ENCODE peak calls at places on chromosome 15, in eight cellular contexts. One of them, this sample, is unnamed.

GRCh38 chr15:91491131-91491950 is 362.2 kb upstream of the SLCO3A1 start:
- DNase-seq in osteocyte: no peak
- DNase-seq in omental fat pad: no peak
- DNase-seq in H9: no peak
- DNase-seq in endothelial cell: no peak
- DNase-seq in AG04449: no peak
- DNase-seq in body of pancreas: no peak
- DNase-seq in lower leg skin: no peak
- DNase-seq in this sample: no peak

GRCh38 chr15:71302861-71303410 is 187.7 kb downstream of the THSD4 start:
- DNase-seq in osteocyte: no peak
- DNase-seq in omental fat pad: no peak
- DNase-seq in H9: no peak
- DNase-seq in endothelial cell: no peak
- DNase-seq in AG04449: no peak
- DNase-seq in body of pancreas: no peak
- DNase-seq in lower leg skin: no peak
- DNase-seq in this sample: no peak

GRCh38 chr15:85615930-85616329 is 178.8 kb downstream of the KLHL25 start:
- DNase-seq in osteocyte: no peak
- DNase-seq in omental fat pad: no peak
- DNase-seq in H9: peak; percentile 43
- DNase-seq in endothelial cell: peak; percentile 39
- DNase-seq in AG04449: no peak
- DNase-seq in body of pancreas: no peak
- DNase-seq in lower leg skin: no peak
- DNase-seq in this sample: no peak

GRCh38 chr15:66491846-66492245 is 5.7 kb downstream of the SNAPC5 start:
- DNase-seq in osteocyte: peak; percentile 34
- DNase-seq in omental fat pad: no peak
- DNase-seq in H9: no peak
- DNase-seq in endothelial cell: no peak
- DNase-seq in AG04449: no peak
- DNase-seq in body of pancreas: no peak
- DNase-seq in lower leg skin: no peak
- DNase-seq in this sample: no peak

GRCh38 chr15:65752151-65752700 is 39.9 kb downstream of the DENND4A start:
- DNase-seq in osteocyte: no peak
- DNase-seq in omental fat pad: no peak
- DNase-seq in H9: no peak
- DNase-seq in endothelial cell: no peak
- DNase-seq in AG04449: no peak
- DNase-seq in body of pancreas: no peak
- DNase-seq in lower leg skin: no peak
- DNase-seq in this sample: no peak

GRCh38 chr15:41894791-41895463 is 1.1 kb upstream of the SPTBN5 start:
- DNase-seq in osteocyte: no peak
- DNase-seq in omental fat pad: peak; percentile 56
- DNase-seq in H9: peak; percentile 58
- DNase-seq in endothelial cell: no peak
- DNase-seq in AG04449: no peak
- DNase-seq in body of pancreas: peak; percentile 82
- DNase-seq in lower leg skin: peak; percentile 96
- DNase-seq in this sample: no peak

GRCh38 chr15:67832031-67832551 is 6.8 kb downstream of the SKOR1 start:
- DNase-seq in osteocyte: no peak
- DNase-seq in omental fat pad: no peak
- DNase-seq in H9: peak; percentile 65
- DNase-seq in endothelial cell: no peak
- DNase-seq in AG04449: no peak
- DNase-seq in body of pancreas: no peak
- DNase-seq in lower leg skin: no peak
- DNase-seq in this sample: no peak

GRCh38 chr15:71080705-71081104 is 34.6 kb upstream of the THSD4 start:
- DNase-seq in osteocyte: no peak
- DNase-seq in omental fat pad: no peak
- DNase-seq in H9: no peak
- DNase-seq in endothelial cell: no peak
- DNase-seq in AG04449: peak; percentile 92
- DNase-seq in body of pancreas: no peak
- DNase-seq in lower leg skin: no peak
- DNase-seq in this sample: no peak

GRCh38 chr15:48785195-48785594 is 25.7 kb downstream of the CEP152 start:
- DNase-seq in osteocyte: no peak
- DNase-seq in omental fat pad: no peak
- DNase-seq in H9: no peak
- DNase-seq in endothelial cell: no peak
- DNase-seq in AG04449: no peak
- DNase-seq in body of pancreas: no peak
- DNase-seq in lower leg skin: no peak
- DNase-seq in this sample: no peak

GRCh38 chr15:40243126-40243810 is 4.4 kb downstream of the PAK6 start:
- DNase-seq in osteocyte: no peak
- DNase-seq in omental fat pad: no peak
- DNase-seq in H9: no peak
- DNase-seq in endothelial cell: no peak
- DNase-seq in AG04449: no peak
- DNase-seq in body of pancreas: no peak
- DNase-seq in lower leg skin: peak; percentile 67
- DNase-seq in this sample: no peak

GRCh38 chr15:53310709-53311108 is 448.8 kb downstream of the WDR72 start:
- DNase-seq in osteocyte: no peak
- DNase-seq in omental fat pad: no peak
- DNase-seq in H9: no peak
- DNase-seq in endothelial cell: no peak
- DNase-seq in AG04449: no peak
- DNase-seq in body of pancreas: no peak
- DNase-seq in lower leg skin: no peak
- DNase-seq in this sample: no peak

GRCh38 chr15:82303956-82304640 is 41.5 kb downstream of the SAXO2 start:
- DNase-seq in osteocyte: no peak
- DNase-seq in omental fat pad: no peak
- DNase-seq in H9: no peak
- DNase-seq in endothelial cell: no peak
- DNase-seq in AG04449: no peak
- DNase-seq in body of pancreas: no peak
- DNase-seq in lower leg skin: no peak
- DNase-seq in this sample: no peak

GRCh38 chr15:90091156-90091931 is 10.9 kb downstream of the IDH2 start:
- DNase-seq in osteocyte: no peak
- DNase-seq in omental fat pad: no peak
- DNase-seq in H9: no peak
- DNase-seq in endothelial cell: no peak
- DNase-seq in AG04449: no peak
- DNase-seq in body of pancreas: no peak
- DNase-seq in lower leg skin: no peak
- DNase-seq in this sample: no peak

GRCh38 chr15:67855842-67856241 is 16.0 kb upstream of the RNU6-1 start:
- DNase-seq in osteocyte: no peak
- DNase-seq in omental fat pad: no peak
- DNase-seq in H9: no peak
- DNase-seq in endothelial cell: no peak
- DNase-seq in AG04449: no peak
- DNase-seq in body of pancreas: no peak
- DNase-seq in lower leg skin: no peak
- DNase-seq in this sample: no peak

GRCh38 chr15:23035964-23036566 is 3.3 kb downstream of the TUBGCP5 start:
- DNase-seq in osteocyte: peak; percentile 84
- DNase-seq in omental fat pad: no peak
- DNase-seq in H9: peak; percentile 75
- DNase-seq in endothelial cell: peak; percentile 75
- DNase-seq in AG04449: no peak
- DNase-seq in body of pancreas: peak; percentile 60
- DNase-seq in lower leg skin: peak; percentile 81
- DNase-seq in this sample: no peak

GRCh38 chr15:63474810-63475316 is 29.5 kb upstream of the USP3 start:
- DNase-seq in osteocyte: no peak
- DNase-seq in omental fat pad: no peak
- DNase-seq in H9: no peak
- DNase-seq in endothelial cell: no peak
- DNase-seq in AG04449: no peak
- DNase-seq in body of pancreas: peak; percentile 18
- DNase-seq in lower leg skin: no peak
- DNase-seq in this sample: no peak

GRCh38 chr15:77027111-77027696 is 32.3 kb downstream of the PSTPIP1 start:
- DNase-seq in osteocyte: no peak
- DNase-seq in omental fat pad: peak; percentile 16
- DNase-seq in H9: no peak
- DNase-seq in endothelial cell: no peak
- DNase-seq in AG04449: no peak
- DNase-seq in body of pancreas: peak; percentile 12
- DNase-seq in lower leg skin: peak; percentile 64
- DNase-seq in this sample: peak; percentile 49

GRCh38 chr15:82999905-83000671 is 11.4 kb downstream of the C15orf40 start:
- DNase-seq in osteocyte: peak; percentile 44
- DNase-seq in omental fat pad: no peak
- DNase-seq in H9: no peak
- DNase-seq in endothelial cell: no peak
- DNase-seq in AG04449: no peak
- DNase-seq in body of pancreas: peak; percentile 44
- DNase-seq in lower leg skin: no peak
- DNase-seq in this sample: no peak

GRCh38 chr15:69808756-69809155 is 289.0 kb downstream of the TLE3 start:
- DNase-seq in osteocyte: no peak
- DNase-seq in omental fat pad: no peak
- DNase-seq in H9: no peak
- DNase-seq in endothelial cell: no peak
- DNase-seq in AG04449: no peak
- DNase-seq in body of pancreas: no peak
- DNase-seq in lower leg skin: no peak
- DNase-seq in this sample: no peak

GRCh38 chr15:69807752-69808151 is 290.0 kb downstream of the TLE3 start:
- DNase-seq in osteocyte: no peak
- DNase-seq in omental fat pad: no peak
- DNase-seq in H9: no peak
- DNase-seq in endothelial cell: no peak
- DNase-seq in AG04449: no peak
- DNase-seq in body of pancreas: no peak
- DNase-seq in lower leg skin: no peak
- DNase-seq in this sample: no peak

GRCh38 chr15:69805248-69805953 is 292.3 kb downstream of the TLE3 start:
- DNase-seq in osteocyte: no peak
- DNase-seq in omental fat pad: no peak
- DNase-seq in H9: no peak
- DNase-seq in endothelial cell: no peak
- DNase-seq in AG04449: no peak
- DNase-seq in body of pancreas: no peak
- DNase-seq in lower leg skin: no peak
- DNase-seq in this sample: no peak

GRCh38 chr15:69804786-69805185 is 292.9 kb downstream of the TLE3 start:
- DNase-seq in osteocyte: no peak
- DNase-seq in omental fat pad: no peak
- DNase-seq in H9: no peak
- DNase-seq in endothelial cell: no peak
- DNase-seq in AG04449: no peak
- DNase-seq in body of pancreas: no peak
- DNase-seq in lower leg skin: no peak
- DNase-seq in this sample: no peak

DNA sequence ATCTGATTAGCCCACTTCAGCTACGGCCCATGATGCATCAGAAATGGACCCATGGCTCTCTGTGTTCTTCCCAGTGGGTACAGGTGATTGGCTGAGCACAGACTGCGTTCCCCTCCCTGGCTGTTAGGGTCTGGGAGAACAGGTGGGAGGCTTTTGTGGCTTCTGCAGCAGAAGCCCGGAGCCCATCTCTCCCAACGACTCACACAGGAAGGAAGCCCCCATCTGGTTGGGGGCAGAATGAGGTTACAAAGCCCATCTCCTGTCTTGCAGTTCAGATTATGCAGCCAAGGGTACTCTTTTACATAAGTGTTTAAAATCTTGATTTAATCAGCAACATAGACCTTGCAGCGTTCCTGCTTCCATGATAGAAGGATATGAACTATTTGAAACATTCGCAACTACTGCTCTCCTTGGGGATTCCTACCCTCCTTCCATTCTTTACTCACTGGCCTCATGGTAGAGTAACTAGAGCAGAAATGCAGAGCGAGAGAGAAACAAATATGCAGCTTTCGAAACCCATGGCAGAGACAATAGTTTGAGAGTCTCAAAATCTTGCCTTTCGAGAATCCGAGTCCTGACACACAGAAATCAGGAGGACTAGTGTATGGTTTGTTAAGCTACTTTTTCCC is 291.3 kb downstream of the TLE3 start:
- DNase-seq in osteocyte: no peak
- DNase-seq in omental fat pad: no peak
- DNase-seq in H9: no peak
- DNase-seq in endothelial cell: no peak
- DNase-seq in AG04449: no peak
- DNase-seq in body of pancreas: no peak
- DNase-seq in lower leg skin: no peak
- DNase-seq in this sample: no peak
- TF ChIP-seq CTCF in osteocyte: no peak
- TF ChIP-seq CTCF in omental fat pad: no peak
- TF ChIP-seq CTCF in H9: peak; percentile 18
- TF ChIP-seq CTCF in endothelial cell: no peak
- TF ChIP-seq CTCF in AG04449: no peak
- TF ChIP-seq CTCF in body of pancreas: no peak
- TF ChIP-seq CTCF in lower leg skin: no peak
- TF ChIP-seq CTCF in this sample: no peak

GRCh38 chr15:78315686-78316085 is 16.3 kb upstream of the SKIC8 start:
- DNase-seq in osteocyte: no peak
- DNase-seq in omental fat pad: no peak
- DNase-seq in H9: peak; percentile 86
- DNase-seq in endothelial cell: peak; percentile 34
- DNase-seq in AG04449: no peak
- DNase-seq in body of pancreas: no peak
- DNase-seq in lower leg skin: peak; percentile 40
- DNase-seq in this sample: no peak
- TF ChIP-seq CTCF in osteocyte: peak; percentile 36
- TF ChIP-seq CTCF in omental fat pad: no peak
- TF ChIP-seq CTCF in H9: peak; percentile 73
- TF ChIP-seq CTCF in endothelial cell: no peak
- TF ChIP-seq CTCF in AG04449: peak; percentile 55
- TF ChIP-seq CTCF in body of pancreas: no peak
- TF ChIP-seq CTCF in lower leg skin: no peak
- TF ChIP-seq CTCF in this sample: peak; percentile 69

GRCh38 chr15:69066646-69066995 is 52.1 kb downstream of the NOX5 start:
- DNase-seq in osteocyte: no peak
- DNase-seq in omental fat pad: no peak
- DNase-seq in H9: no peak
- DNase-seq in endothelial cell: no peak
- DNase-seq in AG04449: no peak
- DNase-seq in body of pancreas: no peak
- DNase-seq in lower leg skin: no peak
- DNase-seq in this sample: no peak
- TF ChIP-seq CTCF in osteocyte: no peak
- TF ChIP-seq CTCF in omental fat pad: no peak
- TF ChIP-seq CTCF in H9: no peak
- TF ChIP-seq CTCF in endothelial cell: no peak
- TF ChIP-seq CTCF in AG04449: no peak
- TF ChIP-seq CTCF in body of pancreas: no peak
- TF ChIP-seq CTCF in lower leg skin: no peak
- TF ChIP-seq CTCF in this sample: no peak

DNA sequence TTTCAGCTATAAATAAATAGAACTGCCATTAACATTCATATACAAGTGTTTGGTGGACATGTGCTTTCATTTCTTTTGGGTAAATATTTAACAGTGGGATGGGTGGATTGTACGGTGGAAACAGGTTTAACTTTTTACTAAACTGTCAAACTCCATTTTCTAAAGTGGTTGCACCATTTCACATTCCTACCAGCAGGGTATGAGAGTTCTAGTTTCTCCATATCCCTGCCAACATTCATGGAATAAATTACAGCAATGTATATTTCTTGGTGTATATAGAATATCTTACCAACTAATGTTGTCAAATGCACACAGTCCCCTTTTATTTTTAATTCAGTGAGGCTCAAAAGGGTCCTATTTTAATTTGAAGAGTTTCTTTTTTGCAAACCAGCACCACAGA is 71.3 kb upstream of the CTXND1 start:
- DNase-seq in osteocyte: no peak
- DNase-seq in omental fat pad: no peak
- DNase-seq in H9: no peak
- DNase-seq in endothelial cell: no peak
- DNase-seq in AG04449: no peak
- DNase-seq in body of pancreas: no peak
- DNase-seq in lower leg skin: no peak
- DNase-seq in this sample: no peak
- TF ChIP-seq CTCF in osteocyte: peak; percentile 21
- TF ChIP-seq CTCF in omental fat pad: no peak
- TF ChIP-seq CTCF in H9: peak; percentile 54
- TF ChIP-seq CTCF in endothelial cell: no peak
- TF ChIP-seq CTCF in AG04449: no peak
- TF ChIP-seq CTCF in body of pancreas: no peak
- TF ChIP-seq CTCF in lower leg skin: no peak
- TF ChIP-seq CTCF in this sample: peak; percentile 68